ENCODE peak calls at places on chromosomes 12 and 14, in five cellular contexts. One of them, this sample, is unnamed.

GRCh38 chr12:6340745-6341438 is 984 bp downstream of the TNFRSF1A start:
- DNase-seq in thoracic aorta: no peak
- DNase-seq in spleen: peak
- DNase-seq in GM23248: peak
- DNase-seq in cardiac muscle cell: no peak
- DNase-seq in this sample: no peak

GRCh38 chr14:72638021-72638420 is 255.9 kb downstream of the DPF3 start:
- DNase-seq in thoracic aorta: no peak
- DNase-seq in spleen: no peak
- DNase-seq in GM23248: peak
- DNase-seq in cardiac muscle cell: no peak
- DNase-seq in this sample: no peak

GRCh38 chr14:42673963-42674362 is 1067.3 kb downstream of the LRFN5 start:
- DNase-seq in thoracic aorta: no peak
- DNase-seq in spleen: peak
- DNase-seq in GM23248: no peak
- DNase-seq in cardiac muscle cell: no peak
- DNase-seq in this sample: no peak

GRCh38 chr12:107393043-107393725 is 292.4 kb upstream of the PWP1 start:
- DNase-seq in thoracic aorta: no peak
- DNase-seq in spleen: no peak
- DNase-seq in GM23248: no peak
- DNase-seq in cardiac muscle cell: no peak
- DNase-seq in this sample: no peak

GRCh38 chr14:102370305-102370809 is 7.6 kb downstream of the TECPR2 start:
- DNase-seq in thoracic aorta: no peak
- DNase-seq in spleen: peak
- DNase-seq in GM23248: no peak
- DNase-seq in cardiac muscle cell: peak
- DNase-seq in this sample: no peak

GRCh38 chr14:98185036-98185435 is 1087.0 kb downstream of the BCL11B start:
- DNase-seq in thoracic aorta: no peak
- DNase-seq in spleen: no peak
- DNase-seq in GM23248: no peak
- DNase-seq in cardiac muscle cell: no peak
- DNase-seq in this sample: no peak

GRCh38 chr12:124322271-124322998 is 27.5 kb downstream of the RFLNA start:
- DNase-seq in thoracic aorta: no peak
- DNase-seq in spleen: no peak
- DNase-seq in GM23248: peak
- DNase-seq in cardiac muscle cell: no peak
- DNase-seq in this sample: no peak

GRCh38 chr12:85281947-85282312 is 1.9 kb downstream of the ALX1 start:
- DNase-seq in thoracic aorta: no peak
- DNase-seq in spleen: no peak
- DNase-seq in GM23248: no peak
- DNase-seq in cardiac muscle cell: no peak
- DNase-seq in this sample: no peak

GRCh38 chr14:64550539-64551333 is 975 bp downstream of the PPP1R36 start:
- DNase-seq in thoracic aorta: no peak
- DNase-seq in spleen: no peak
- DNase-seq in GM23248: no peak
- DNase-seq in cardiac muscle cell: no peak
- DNase-seq in this sample: no peak

GRCh38 chr12:69840727-69841126 is 15.7 kb downstream of the MYRFL start:
- DNase-seq in thoracic aorta: no peak
- DNase-seq in spleen: no peak
- DNase-seq in GM23248: no peak
- DNase-seq in cardiac muscle cell: no peak
- DNase-seq in this sample: no peak

GRCh38 chr12:109586385-109587296 is 13.0 kb downstream of the MVK start:
- DNase-seq in thoracic aorta: no peak
- DNase-seq in spleen: no peak
- DNase-seq in GM23248: no peak
- DNase-seq in cardiac muscle cell: no peak
- DNase-seq in this sample: no peak

GRCh38 chr14:22544881-22545420 is 44.1 kb downstream of the DAD1 start:
- DNase-seq in thoracic aorta: no peak
- DNase-seq in spleen: no peak
- DNase-seq in GM23248: no peak
- DNase-seq in cardiac muscle cell: no peak
- DNase-seq in this sample: no peak

GRCh38 chr12:57899010-57899662 is 42.2 kb upstream of the ATP23 start:
- DNase-seq in thoracic aorta: no peak
- DNase-seq in spleen: peak
- DNase-seq in GM23248: peak
- DNase-seq in cardiac muscle cell: no peak
- DNase-seq in this sample: peak

GRCh38 chr12:24750263-24750662 is 198.6 kb downstream of the BCAT1 start:
- DNase-seq in thoracic aorta: no peak
- DNase-seq in spleen: no peak
- DNase-seq in GM23248: no peak
- DNase-seq in cardiac muscle cell: no peak
- DNase-seq in this sample: no peak

GRCh38 chr12:67501362-67501761 is 147.2 kb upstream of the DYRK2 start:
- DNase-seq in thoracic aorta: no peak
- DNase-seq in spleen: no peak
- DNase-seq in GM23248: no peak
- DNase-seq in cardiac muscle cell: no peak
- DNase-seq in this sample: no peak

GRCh38 chr14:60245316-60246177 is 3.5 kb upstream of the PPM1A start:
- DNase-seq in thoracic aorta: no peak
- DNase-seq in spleen: peak
- DNase-seq in GM23248: no peak
- DNase-seq in cardiac muscle cell: no peak
- DNase-seq in this sample: no peak

GRCh38 chr12:46903058-46903457 is 77.3 kb upstream of the SLC38A4 start:
- DNase-seq in thoracic aorta: no peak
- DNase-seq in spleen: no peak
- DNase-seq in GM23248: no peak
- DNase-seq in cardiac muscle cell: no peak
- DNase-seq in this sample: no peak

GRCh38 chr14:52998376-52999010 is 47.6 kb upstream of the FERMT2 start:
- DNase-seq in thoracic aorta: no peak
- DNase-seq in spleen: no peak
- DNase-seq in GM23248: peak
- DNase-seq in cardiac muscle cell: no peak
- DNase-seq in this sample: no peak

GRCh38 chr14:91350813-91351507 is 66.7 kb downstream of the CCDC88C start:
- DNase-seq in thoracic aorta: no peak
- DNase-seq in spleen: peak
- DNase-seq in GM23248: no peak
- DNase-seq in cardiac muscle cell: no peak
- DNase-seq in this sample: no peak

GRCh38 chr14:91349481-91350074 is 68.0 kb downstream of the CCDC88C start:
- DNase-seq in thoracic aorta: no peak
- DNase-seq in spleen: peak
- DNase-seq in GM23248: no peak
- DNase-seq in cardiac muscle cell: no peak
- DNase-seq in this sample: no peak

GRCh38 chr14:91350483-91350812 is 67.2 kb downstream of the CCDC88C start:
- DNase-seq in thoracic aorta: no peak
- DNase-seq in spleen: peak
- DNase-seq in GM23248: no peak
- DNase-seq in cardiac muscle cell: no peak
- DNase-seq in this sample: no peak

GRCh38 chr14:91351508-91351853 is 66.1 kb downstream of the CCDC88C start:
- DNase-seq in thoracic aorta: no peak
- DNase-seq in spleen: peak
- DNase-seq in GM23248: no peak
- DNase-seq in cardiac muscle cell: no peak
- DNase-seq in this sample: no peak

DNA sequence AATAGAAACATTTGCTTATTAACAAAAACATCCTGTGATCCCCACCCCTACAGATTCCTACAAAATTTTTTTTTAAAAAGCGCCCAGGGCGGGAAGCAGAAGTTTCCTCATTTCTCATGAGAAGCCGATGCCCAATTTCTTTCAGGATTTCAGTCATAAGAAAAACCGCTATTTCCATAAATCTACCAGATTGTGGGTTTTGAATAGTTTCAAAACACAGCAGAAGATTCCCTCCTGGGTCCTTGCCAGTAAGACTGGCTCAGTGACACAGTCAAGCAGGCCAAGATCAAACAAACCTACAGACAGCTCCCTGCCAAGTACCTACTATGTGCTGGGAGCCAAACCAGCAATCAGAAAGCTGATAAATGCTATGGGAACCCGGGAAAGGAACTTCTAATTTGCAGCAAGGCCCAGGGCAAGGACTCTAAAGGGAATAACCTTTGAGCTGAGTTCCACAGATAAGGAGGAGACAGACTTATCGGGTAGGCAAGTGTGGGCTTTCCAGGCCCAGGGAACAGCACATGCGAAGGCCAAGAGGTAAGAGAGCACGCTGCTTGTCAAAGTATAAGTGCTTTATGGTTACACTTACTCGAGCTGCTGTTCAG is 68.7 kb downstream of the CCDC88C start:
- DNase-seq in thoracic aorta: no peak
- DNase-seq in spleen: peak
- DNase-seq in GM23248: no peak
- DNase-seq in cardiac muscle cell: no peak
- DNase-seq in this sample: no peak
- H3K27ac ChIP-seq in thoracic aorta: no peak
- H3K27ac ChIP-seq in spleen: peak
- H3K27ac ChIP-seq in GM23248: no peak
- H3K27ac ChIP-seq in cardiac muscle cell: no peak
- H3K27ac ChIP-seq in this sample: no peak

GRCh38 chr14:105464501-105464900 is 10.1 kb upstream of the CRIP2 start:
- DNase-seq in thoracic aorta: no peak
- DNase-seq in spleen: no peak
- DNase-seq in GM23248: no peak
- DNase-seq in cardiac muscle cell: no peak
- DNase-seq in this sample: no peak
- H3K27ac ChIP-seq in thoracic aorta: no peak
- H3K27ac ChIP-seq in spleen: no peak
- H3K27ac ChIP-seq in GM23248: no peak
- H3K27ac ChIP-seq in cardiac muscle cell: peak
- H3K27ac ChIP-seq in this sample: no peak

GRCh38 chr14:93007225-93007997 is 84.5 kb downstream of the CHGA start:
- DNase-seq in thoracic aorta: peak
- DNase-seq in spleen: no peak
- DNase-seq in GM23248: peak
- DNase-seq in cardiac muscle cell: no peak
- DNase-seq in this sample: peak

GRCh38 chr14:93005838-93006237 is 82.9 kb downstream of the CHGA start:
- DNase-seq in thoracic aorta: no peak
- DNase-seq in spleen: no peak
- DNase-seq in GM23248: no peak
- DNase-seq in cardiac muscle cell: no peak
- DNase-seq in this sample: no peak

GRCh38 chr14:93008381-93008780 is 85.4 kb downstream of the CHGA start:
- DNase-seq in thoracic aorta: no peak
- DNase-seq in spleen: peak
- DNase-seq in GM23248: peak
- DNase-seq in cardiac muscle cell: no peak
- DNase-seq in this sample: no peak

GRCh38 chr14:93005135-93005813 is 82.3 kb downstream of the CHGA start:
- DNase-seq in thoracic aorta: no peak
- DNase-seq in spleen: no peak
- DNase-seq in GM23248: no peak
- DNase-seq in cardiac muscle cell: no peak
- DNase-seq in this sample: no peak

DNA sequence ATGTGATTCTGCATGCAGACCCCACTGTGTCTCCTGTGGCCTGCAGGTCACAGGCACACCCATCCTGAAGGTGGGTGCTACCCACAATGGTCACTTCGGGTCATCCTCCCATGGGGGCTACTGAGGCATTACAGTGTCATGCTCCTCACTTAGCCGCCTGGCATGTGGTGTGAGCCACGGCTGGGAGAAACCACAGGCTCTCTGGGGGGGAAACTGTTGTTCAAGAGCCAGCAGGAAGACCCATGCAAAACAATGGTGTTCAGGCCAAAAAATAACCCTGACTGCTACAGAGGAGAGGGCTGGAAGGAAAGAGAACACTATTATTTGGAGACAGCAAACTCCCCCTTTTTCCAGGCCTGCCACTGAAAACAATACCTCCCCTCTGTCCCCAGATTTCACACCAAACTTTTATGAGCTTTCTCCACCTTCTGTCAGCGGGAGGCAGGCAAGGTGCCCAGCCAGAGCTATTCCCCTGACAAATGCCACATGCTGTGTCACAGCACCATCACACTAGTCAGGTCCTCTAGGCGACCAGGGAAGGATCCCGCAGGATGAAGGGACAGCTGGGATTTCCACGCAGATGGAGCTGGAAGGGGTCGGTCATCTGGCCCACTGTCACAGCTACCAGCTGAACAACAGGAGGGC is 83.7 kb downstream of the CHGA start:
- DNase-seq in thoracic aorta: no peak
- DNase-seq in spleen: no peak
- DNase-seq in GM23248: no peak
- DNase-seq in cardiac muscle cell: no peak
- DNase-seq in this sample: no peak
- H3K27ac ChIP-seq in thoracic aorta: no peak
- H3K27ac ChIP-seq in spleen: peak
- H3K27ac ChIP-seq in GM23248: peak
- H3K27ac ChIP-seq in cardiac muscle cell: no peak
- H3K27ac ChIP-seq in this sample: no peak

DNA sequence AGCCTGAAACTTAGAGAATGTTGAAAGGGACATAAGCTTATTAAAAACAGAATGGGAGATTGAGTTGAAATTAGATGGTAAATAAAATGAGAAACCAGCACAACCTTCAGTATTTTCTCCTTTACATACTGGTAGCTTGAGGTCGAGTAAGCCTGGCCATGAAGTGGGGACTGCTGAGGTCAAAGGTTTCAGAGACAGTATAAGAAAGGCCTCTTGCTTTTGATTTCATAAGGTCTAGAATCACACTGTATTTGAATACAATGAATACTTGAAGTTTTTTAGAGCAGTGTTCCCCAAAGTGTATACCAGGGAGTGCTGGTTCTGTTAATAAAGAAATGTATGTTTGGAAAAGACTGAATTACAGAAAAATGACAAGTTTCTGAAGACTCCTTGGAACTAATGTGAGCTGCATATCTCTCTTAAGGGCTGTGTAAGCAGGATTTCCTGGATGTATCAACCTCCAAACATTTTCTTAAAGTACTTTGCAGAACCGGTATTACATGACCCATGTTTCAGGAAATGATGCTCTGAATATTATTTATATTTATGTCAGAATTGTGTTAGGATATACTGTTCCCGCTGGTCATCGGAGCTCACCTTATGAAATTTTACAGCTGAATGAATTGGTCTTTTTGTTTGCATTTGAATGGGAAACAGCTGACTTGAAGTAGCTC is 85.0 kb downstream of the AKAP6 start:
- DNase-seq in thoracic aorta: no peak
- DNase-seq in spleen: no peak
- DNase-seq in GM23248: no peak
- DNase-seq in cardiac muscle cell: no peak
- DNase-seq in this sample: no peak
- H3K27ac ChIP-seq in thoracic aorta: no peak
- H3K27ac ChIP-seq in spleen: no peak
- H3K27ac ChIP-seq in GM23248: no peak
- H3K27ac ChIP-seq in cardiac muscle cell: no peak
- H3K27ac ChIP-seq in this sample: peak

GRCh38 chr12:39420043-39420442 is 22.9 kb downstream of the KIF21A start:
- DNase-seq in thoracic aorta: no peak
- DNase-seq in spleen: no peak
- DNase-seq in GM23248: no peak
- DNase-seq in cardiac muscle cell: no peak
- DNase-seq in this sample: no peak
- H3K27ac ChIP-seq in thoracic aorta: no peak
- H3K27ac ChIP-seq in spleen: no peak
- H3K27ac ChIP-seq in GM23248: no peak
- H3K27ac ChIP-seq in cardiac muscle cell: no peak
- H3K27ac ChIP-seq in this sample: no peak

This sample was measured in epithelial cell of prostate.